ENCODE peak calls at places on chromosome 10, in seven cellular contexts. J is brain microvascular endothelial cell; N is DMS79 treated with DMSO at 0.1 percent for 48 hours; K is lower lobe of right lung; B is NCI-H1417; O is KBM-7; F is activated naive CD4-positive, alpha-beta T cell treated with anti-CD3 and anti-CD28 coated beads for 36 hours. Z is an unnamed sample.

GRCh38 chr10:784759-785538 is 95.5 kb upstream of the DIP2C start:
- DNase-seq in J (peak), N (peak), K (peak), B (peak), O (peak), F (peak), Z (peak)

GRCh38 chr10:44182909-44183308 is 202.0 kb downstream of the CXCL12 start:
- DNase-seq in J (no peak), N (no peak), K (no peak), B (no peak), O (no peak), F (no peak), Z (no peak)

GRCh38 chr10:8487346-8487745 is 432.9 kb downstream of the GATA3 start:
- DNase-seq in J (no peak), N (no peak), K (no peak), B (no peak), O (no peak), F (no peak), Z (no peak)

GRCh38 chr10:22481687-22482539 is 136.6 kb downstream of the SPAG6 start:
- DNase-seq in J (no peak), N (no peak), K (no peak), B (no peak), O (no peak), F (no peak), Z (no peak)

GRCh38 chr10:26573674-26574073 is 123.8 kb upstream of the PDSS1 start:
- DNase-seq in J (no peak), N (no peak), K (no peak), B (no peak), O (peak), F (no peak), Z (peak)

GRCh38 chr10:4460267-4460666 is 365.7 kb upstream of the AKR1E2 start:
- DNase-seq in J (no peak), N (no peak), K (no peak), B (no peak), O (no peak), F (no peak), Z (no peak)

GRCh38 chr10:31064334-31064733 is 32.7 kb upstream of the ZNF438 start:
- DNase-seq in J (peak), N (no peak), K (no peak), B (no peak), O (no peak), F (no peak), Z (no peak)

GRCh38 chr10:21724695-21725371 is 190.8 kb downstream of the MLLT10 start:
- DNase-seq in J (peak), N (peak), K (peak), B (peak), O (peak), F (peak), Z (peak)

GRCh38 chr10:48670978-48671913 is 13.4 kb upstream of the WDFY4 start:
- DNase-seq in J (no peak), N (no peak), K (no peak), B (no peak), O (peak), F (no peak), Z (no peak)

GRCh38 chr10:98446121-98446655 is 547 bp downstream of the HPS1 start:
- DNase-seq in J (no peak), N (no peak), K (peak), B (peak), O (peak), F (peak), Z (peak)

GRCh38 chr10:97274828-97275227 is 17.6 kb downstream of the ARHGAP19 start:
- DNase-seq in J (no peak), N (no peak), K (no peak), B (no peak), O (no peak), F (no peak), Z (no peak)